ENCODE peak calls at places on chromosomes 12 and 14, in seven cellular contexts. K is HL-60, E is ovary, Z is GM06990, Y is neural progenitor cell, G is psoas muscle, V is uterus. P is an unnamed sample.

GRCh38 chr12:61504396-61505115 is 755.6 kb upstream of the USP15 start:
- DNase-seq in K (no peak), E (no peak), Z (no peak), Y (no peak), G (no peak), V (no peak), P (no peak)

GRCh38 chr14:33986804-33987203 is 35.9 kb upstream of the EGLN3 start:
- DNase-seq in K (no peak), E (no peak), Z (no peak), Y (no peak), G (no peak), V (peak; percentile 39), P (peak; percentile 12)

GRCh38 chr14:72000907-72001306 is 68.7 kb downstream of the RGS6 start:
- DNase-seq in K (no peak), E (no peak), Z (peak; percentile 55), Y (no peak), G (peak; percentile 68), V (no peak), P (peak; percentile 68)

GRCh38 chr12:25971675-25972035 is 13.2 kb downstream of the RASSF8 start:
- DNase-seq in K (no peak), E (no peak), Z (no peak), Y (no peak), G (no peak), V (no peak), P (no peak)

GRCh38 chr12:71562681-71563595 is 100.7 kb downstream of the ZFC3H1 start:
- DNase-seq in K (no peak), E (no peak), Z (no peak), Y (no peak), G (no peak), V (no peak), P (no peak)

GRCh38 chr12:108930155-108930554 is 50.3 kb downstream of the DAO start:
- DNase-seq in K (no peak), E (no peak), Z (no peak), Y (no peak), G (no peak), V (no peak), P (peak; percentile 54)

GRCh38 chr14:50351016-50351415 is 38.9 kb downstream of the DMAC2L start:
- DNase-seq in K (no peak), E (no peak), Z (no peak), Y (no peak), G (no peak), V (no peak), P (no peak)

GRCh38 chr12:55934773-55935172 is 3.8 kb downstream of the DGKA start:
- DNase-seq in K (no peak), E (no peak), Z (no peak), Y (no peak), G (no peak), V (no peak), P (no peak)

GRCh38 chr12:131816495-131816894 is 11.7 kb upstream of the MMP17 start:
- DNase-seq in K (no peak), E (no peak), Z (no peak), Y (no peak), G (no peak), V (no peak), P (no peak)

GRCh38 chr14:65901595-65901994 is 489.1 kb downstream of the FUT8 start:
- DNase-seq in K (no peak), E (no peak), Z (no peak), Y (no peak), G (no peak), V (no peak), P (no peak)

GRCh38 chr14:89444044-89444443 is 27.0 kb upstream of the FOXN3 start:
- DNase-seq in K (no peak), E (no peak), Z (peak; percentile 26), Y (no peak), G (no peak), V (no peak), P (peak; percentile 41)

GRCh38 chr12:111840831-111841230 is 1.2 kb upstream of the MAPKAPK5 start:
- DNase-seq in K (peak; percentile 25), E (no peak), Z (no peak), Y (no peak), G (no peak), V (no peak), P (no peak)

GRCh38 chr12:98146487-98146886 is 368.9 kb upstream of the TMPO start:
- DNase-seq in K (no peak), E (no peak), Z (no peak), Y (no peak), G (no peak), V (no peak), P (no peak)

GRCh38 chr14:52692248-52692962 is 3.0 kb downstream of the ERO1A start:
- DNase-seq in K (peak; percentile 45), E (no peak), Z (no peak), Y (no peak), G (no peak), V (peak; percentile 27), P (no peak)

GRCh38 chr14:39169541-39169900 is 612 bp downstream of the TRAPPC6B start:
- DNase-seq in K (no peak), E (no peak), Z (no peak), Y (no peak), G (no peak), V (no peak), P (no peak)

GRCh38 chr12:18703326-18703725 is 34.5 kb downstream of the PLCZ1 start:
- DNase-seq in K (no peak), E (no peak), Z (no peak), Y (no peak), G (no peak), V (no peak), P (no peak)

GRCh38 chr12:9864913-9865675 is 4.1 kb downstream of the CLEC2B start:
- DNase-seq in K (no peak), E (no peak), Z (no peak), Y (no peak), G (no peak), V (no peak), P (peak; percentile 28)

GRCh38 chr12:106238146-106238545 is 9.7 kb downstream of the CKAP4 start:
- DNase-seq in K (no peak), E (no peak), Z (no peak), Y (peak; percentile 23), G (no peak), V (no peak), P (no peak)

GRCh38 chr12:14962797-14963196 is 1.4 kb upstream of the ARHGDIB start:
- DNase-seq in K (no peak), E (no peak), Z (no peak), Y (no peak), G (no peak), V (no peak), P (no peak)

GRCh38 chr14:68819260-68819691 is 26.4 kb upstream of the ZFP36L1 start:
- DNase-seq in K (no peak), E (peak; percentile 57), Z (no peak), Y (peak; percentile 39), G (no peak), V (peak; percentile 85), P (no peak)
- TF ChIP-seq CTCF in K (no peak), E (no peak), Z (no peak), Y (no peak), G (no peak), V (no peak), P (no peak)

GRCh38 chr12:52945389-52946232 is 3.3 kb upstream of the KRT18 start:
- DNase-seq in K (no peak), E (no peak), Z (no peak), Y (peak; percentile 56), G (no peak), V (no peak), P (no peak)
- H3K4me3 ChIP-seq in K (no peak overlapping the region), E (no peak overlapping the region), Z (no peak overlapping the region), Y (no peak overlapping the region), G (no peak overlapping the region), V (no peak overlapping the region), P (no peak overlapping the region)

DNA sequence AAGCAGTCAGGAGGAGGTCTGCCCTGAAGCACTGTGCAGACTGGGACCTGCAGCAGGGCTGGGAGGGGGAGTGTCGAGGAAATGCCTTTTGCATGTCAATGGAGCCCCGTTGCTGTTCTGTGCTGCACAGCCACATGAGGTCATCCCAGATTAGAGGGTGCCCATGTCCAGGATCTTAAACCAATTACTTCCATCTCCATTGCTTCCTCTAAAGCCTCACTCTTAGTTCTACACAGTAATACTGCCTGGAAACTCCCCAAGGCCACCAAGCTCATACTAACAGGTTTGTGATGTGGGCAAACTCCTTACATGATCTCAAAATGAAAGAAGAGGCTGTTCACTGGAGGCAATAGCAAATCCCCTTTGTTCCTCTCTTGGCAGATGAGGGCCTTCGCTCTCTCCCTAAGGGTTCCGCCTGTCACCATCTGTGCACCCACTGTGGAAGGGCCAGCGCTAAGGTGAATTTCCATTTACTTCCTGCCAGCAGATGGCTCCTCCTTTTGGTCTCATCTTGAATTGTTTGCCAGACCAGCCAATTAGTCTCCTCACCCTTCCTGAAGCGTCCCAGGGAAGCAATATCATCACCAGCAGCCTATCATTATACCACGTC is 35.4 kb upstream of the LTA4H start:
- DNase-seq in K (no peak), E (no peak), Z (peak; percentile 17), Y (peak; percentile 72), G (no peak), V (no peak), P (peak; percentile 52)
- TF ChIP-seq CTCF in K (no peak), E (no peak), Z (peak; percentile 28), Y (peak; percentile 28), G (no peak), V (no peak), P (peak; percentile 1)

GRCh38 chr14:68177728-68178127 is 358.1 kb downstream of the RAD51B start:
- DNase-seq in K (no peak), E (no peak), Z (no peak), Y (no peak), G (no peak), V (no peak), P (no peak)

GRCh38 chr14:68176687-68177086 is 357.1 kb downstream of the RAD51B start:
- DNase-seq in K (no peak), E (no peak), Z (no peak), Y (no peak), G (no peak), V (no peak), P (no peak)

GRCh38 chr14:68182492-68182891 is 362.9 kb downstream of the RAD51B start:
- DNase-seq in K (no peak), E (no peak), Z (peak; percentile 13), Y (no peak), G (no peak), V (no peak), P (peak; percentile 82)

GRCh38 chr14:68178282-68178681 is 358.7 kb downstream of the RAD51B start:
- DNase-seq in K (no peak), E (no peak), Z (no peak), Y (no peak), G (no peak), V (no peak), P (no peak)

DNA sequence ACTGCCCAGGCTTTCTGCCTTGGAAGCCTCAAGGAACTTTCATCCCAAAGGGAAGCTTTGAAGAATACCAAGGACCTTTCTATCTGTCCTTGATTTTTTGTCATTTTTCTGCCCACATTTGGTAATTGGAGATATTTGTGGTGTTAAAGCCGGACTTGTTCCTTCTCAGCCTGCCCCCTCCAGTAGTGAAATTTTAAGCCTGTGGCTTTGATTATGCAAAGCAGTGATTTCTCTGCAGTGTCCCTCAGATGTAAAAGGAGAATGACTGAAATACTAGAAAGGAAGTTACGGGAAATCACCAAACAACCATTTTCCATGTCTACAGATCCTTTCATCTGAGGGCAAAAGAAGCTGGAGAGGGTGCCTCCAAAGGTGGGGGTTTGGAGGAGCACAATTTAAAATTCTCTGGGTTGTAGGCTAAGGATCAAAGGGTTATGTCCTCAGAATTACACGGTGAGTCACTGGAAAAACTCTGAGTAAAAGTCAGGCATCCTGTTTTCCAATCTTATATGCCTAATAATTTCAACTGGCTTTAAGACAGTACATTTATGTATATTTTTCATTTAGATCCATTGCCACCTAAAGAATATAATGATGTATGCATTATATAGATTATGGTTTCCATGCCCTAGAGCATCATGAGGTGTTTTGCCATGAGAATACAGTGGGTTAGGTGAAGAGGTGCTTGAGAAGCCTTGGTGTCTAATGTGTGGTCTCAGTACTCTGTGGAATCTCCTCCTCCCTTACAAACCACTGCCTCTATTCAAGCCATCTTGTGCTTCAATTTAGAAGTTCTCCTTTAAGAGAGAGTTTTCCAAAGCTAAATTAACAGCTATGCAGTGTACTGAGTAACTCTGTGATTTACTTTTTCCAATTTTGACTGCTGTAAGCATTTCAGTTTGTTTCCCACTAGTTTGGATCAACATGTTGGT is 362.1 kb downstream of the RAD51B start:
- DNase-seq in K (no peak), E (no peak), Z (no peak), Y (no peak), G (no peak), V (no peak), P (peak; percentile 59)
- H3K4me3 ChIP-seq in K (no peak overlapping the region), E (no peak overlapping the region), Z (no peak overlapping the region), Y (no peak overlapping the region), G (no peak overlapping the region), V (no peak overlapping the region), P (no peak overlapping the region)

P was measured in GM12865.